ENCODE peak calls at places on chromosomes 11 and 22, in six cellular contexts. Z is ovary, H is left ventricle myocardium inferior, S is K562, M is upper lobe of right lung, C is thoracic aorta. I is an unnamed sample.

GRCh38 chr11:93192163-93192562 is 5.6 kb downstream of the SLC36A4 start:
- DNase-seq in Z (no peak), H (no peak), S (peak; percentile 16), M (no peak), C (no peak), I (no peak)

GRCh38 chr11:17605736-17606135 is 58.7 kb downstream of the OTOG start:
- DNase-seq in Z (no peak), H (no peak), S (no peak), M (no peak), C (no peak), I (no peak)

GRCh38 chr11:11432621-11433319 is 79.7 kb upstream of the CSNK2A3 start:
- DNase-seq in Z (no peak), H (no peak), S (no peak), M (no peak), C (no peak), I (no peak)

GRCh38 chr11:512895-513595 is 6.0 kb upstream of the RNH1 start:
- DNase-seq in Z (no peak), H (no peak), S (no peak), M (no peak), C (no peak), I (no peak)

GRCh38 chr11:128711136-128711535 is 17.3 kb downstream of the FLI1 start:
- DNase-seq in Z (no peak), H (no peak), S (no peak), M (no peak), C (no peak), I (no peak)

GRCh38 chr11:17412488-17413180 is 24.2 kb upstream of the KCNJ11 start:
- DNase-seq in Z (no peak), H (no peak), S (no peak), M (no peak), C (no peak), I (no peak)

GRCh38 chr22:35539910-35540599 is 576 bp upstream of the RASD2 start:
- DNase-seq in Z (peak; percentile 83), H (peak; percentile 50), S (peak; percentile 94), M (peak; percentile 79), C (no peak), I (peak; percentile 46)

GRCh38 chr11:108597736-108598355 is 4.3 kb upstream of the EXPH5 start:
- DNase-seq in Z (no peak), H (no peak), S (no peak), M (no peak), C (no peak), I (no peak)

GRCh38 chr22:49006207-49007012 is 821.3 kb downstream of the BRD1 start:
- DNase-seq in Z (no peak), H (no peak), S (no peak), M (peak; percentile 52), C (no peak), I (no peak)

GRCh38 chr22:28410050-28410816 is 269.4 kb downstream of the TTC28 start:
- DNase-seq in Z (no peak), H (no peak), S (no peak), M (no peak), C (no peak), I (no peak)

DNA sequence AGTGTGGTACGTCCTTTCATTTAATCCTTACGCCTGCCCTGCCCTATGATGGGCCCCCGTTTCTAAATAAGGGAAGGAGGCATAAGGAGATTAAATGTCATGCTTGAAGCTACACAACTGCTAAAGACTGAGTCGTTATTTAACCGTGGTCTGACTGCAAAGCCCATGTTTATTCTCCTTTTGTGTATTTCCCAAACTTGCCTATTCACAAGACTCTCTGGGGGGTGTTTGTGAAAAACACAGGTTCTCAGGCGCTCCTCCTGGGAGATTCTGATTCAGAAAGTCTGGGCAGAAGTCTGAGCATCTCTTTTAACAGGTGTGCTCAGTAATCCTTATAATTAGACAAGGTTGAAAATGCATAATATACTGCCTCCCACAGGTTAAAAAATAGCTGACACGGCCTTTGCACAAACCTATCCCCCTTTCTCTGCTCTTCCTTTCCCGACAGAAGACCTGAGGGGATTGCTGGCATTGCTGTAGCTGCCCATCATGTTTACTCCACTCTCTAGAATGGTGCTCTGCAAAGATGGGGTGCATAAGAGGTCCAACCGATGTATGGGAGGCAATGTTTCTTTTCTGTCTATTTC is 56.4 kb upstream of the ZBTB44 start:
- DNase-seq in Z (no peak), H (no peak), S (no peak), M (no peak), C (no peak), I (no peak)
- TF ChIP-seq CTCF in Z (no peak), H (no peak), S (no peak), M (no peak), C (no peak), I (no peak)

DNA sequence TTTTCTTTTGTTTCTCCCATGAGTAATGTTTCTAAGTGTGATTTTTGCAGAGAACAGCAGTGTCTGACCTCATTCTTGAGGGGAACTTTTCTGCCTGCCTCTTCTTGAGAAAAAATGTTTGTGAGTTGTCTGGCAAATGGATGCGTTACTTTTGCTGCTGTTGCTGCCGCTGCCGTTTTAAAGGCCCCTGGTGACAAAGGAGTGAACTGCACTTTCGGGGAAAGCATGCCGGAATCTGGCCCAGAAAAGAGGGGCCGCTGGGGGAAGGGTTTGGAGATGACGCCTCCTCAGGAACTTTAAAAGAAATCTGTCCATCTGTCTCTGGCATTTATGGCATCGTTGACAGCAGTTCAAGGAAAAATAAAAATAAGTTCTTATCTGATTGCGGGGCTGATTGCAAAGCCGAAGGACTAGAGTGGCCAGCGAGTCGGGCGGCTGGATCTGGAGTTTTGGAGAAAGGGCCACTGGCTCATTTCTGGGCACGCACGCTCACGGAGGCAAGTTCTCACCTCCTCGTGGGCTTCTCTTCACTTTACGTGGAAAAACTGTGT is 16.5 kb downstream of the ZBTB16 start:
- DNase-seq in Z (peak; percentile 55), H (no peak), S (peak; percentile 61), M (no peak), C (no peak), I (peak; percentile 69)
- TF ChIP-seq CTCF in Z (peak; percentile 67), H (peak; percentile 71), S (peak; percentile 68), M (peak; percentile 57), C (peak; percentile 73), I (peak; percentile 74)

GRCh38 chr11:103619480-103619879 is 417.0 kb upstream of the DDI1 start:
- DNase-seq in Z (no peak), H (no peak), S (no peak), M (no peak), C (no peak), I (no peak)
- TF ChIP-seq CTCF in Z (no peak), H (no peak), S (no peak), M (no peak), C (no peak), I (no peak)

GRCh38 chr22:24512043-24512442 is 16.9 kb downstream of the UPB1 start:
- DNase-seq in Z (no peak), H (no peak), S (no peak), M (no peak), C (no peak), I (no peak)

GRCh38 chr22:24515025-24515338 is 19.9 kb downstream of the UPB1 start:
- DNase-seq in Z (no peak), H (no peak), S (no peak), M (no peak), C (no peak), I (no peak)

GRCh38 chr22:24513706-24514240 is 18.6 kb downstream of the UPB1 start:
- DNase-seq in Z (no peak), H (no peak), S (no peak), M (no peak), C (no peak), I (no peak)

GRCh38 chr22:24516301-24516737 is 21.2 kb downstream of the UPB1 start:
- DNase-seq in Z (no peak), H (no peak), S (no peak), M (no peak), C (no peak), I (no peak)

GRCh38 chr22:24514241-24515024 is 19.3 kb downstream of the UPB1 start:
- DNase-seq in Z (no peak), H (no peak), S (no peak), M (no peak), C (no peak), I (no peak)
- TF ChIP-seq CTCF in Z (no peak), H (no peak), S (no peak), M (no peak), C (no peak), I (no peak)

DNA sequence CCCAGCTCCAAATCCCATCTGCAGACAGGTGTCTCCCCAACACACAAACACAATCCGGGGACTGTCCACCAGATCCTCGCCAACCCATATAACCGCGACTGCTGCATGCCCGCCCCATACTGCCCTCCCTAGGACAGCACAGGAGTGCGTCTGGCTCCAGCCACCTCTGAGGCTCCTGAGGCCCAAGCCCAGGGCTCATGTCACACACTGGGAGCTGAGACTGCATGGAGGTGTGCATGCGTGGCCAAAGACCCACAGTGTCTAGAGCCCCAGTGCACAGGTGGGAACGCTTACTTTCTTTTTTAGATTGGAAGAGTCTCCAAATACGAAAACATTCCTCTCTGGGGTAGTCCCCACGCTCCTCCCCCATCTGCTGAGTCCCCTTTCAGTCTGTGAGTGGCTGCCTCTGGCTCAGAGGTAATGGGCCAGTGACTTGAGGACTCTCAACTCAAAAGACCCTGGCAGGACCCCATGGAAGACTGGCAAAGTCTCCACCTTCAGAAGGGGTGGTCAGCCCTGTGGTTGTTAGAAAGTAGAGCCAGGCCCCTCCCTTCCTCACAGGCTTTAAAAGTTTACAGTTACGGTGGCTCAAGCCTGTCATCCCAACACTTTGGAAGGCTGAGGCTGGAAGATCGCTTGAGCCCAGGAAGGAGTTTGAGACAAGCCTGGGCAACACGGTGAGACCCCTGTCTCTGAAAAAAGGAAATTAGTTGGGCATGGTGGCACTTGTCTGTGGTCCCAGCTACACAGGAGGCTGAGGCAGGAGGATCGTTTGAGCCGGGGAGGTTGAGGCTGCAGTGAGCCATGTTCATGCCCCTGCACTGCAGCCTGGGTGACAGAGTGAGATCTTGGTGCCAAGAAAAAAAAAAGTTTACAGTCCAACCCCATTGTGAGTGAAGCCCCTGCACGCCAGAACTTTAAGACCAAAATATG is 2.3 kb downstream of the CBX7 start:
- DNase-seq in Z (peak; percentile 44), H (no peak), S (no peak), M (peak; percentile 60), C (no peak), I (no peak)
- TF ChIP-seq CTCF in Z (no peak), H (no peak), S (no peak), M (no peak), C (no peak), I (no peak)